ENCODE peak calls at places on chromosomes 4 and X, in ten cellular contexts. A, R, T, I, F, L, M, N, B and P are unnamed samples. For H3K4me1, the result is how much of the 10 kb centered on the place peaks cover.

GRCh38 chr4:74451214-74451661 is 6.3 kb downstream of the AREG start:
- DNase-seq in N (peak), R (no peak), M (no peak), A (no peak), I (peak), B (no peak), F (no peak), T (no peak), L (no peak), P (no peak)

GRCh38 chr4:90215286-90215685 is 88.1 kb downstream of the CCSER1 start:
- DNase-seq in R (no peak), I (no peak), B (no peak), F (peak), T (no peak), N (peak), M (no peak), L (peak), A (no peak), P (no peak)

GRCh38 chr4:139858436-139859225 is 193.0 kb downstream of the MGST2 start:
- DNase-seq in N (no peak), F (no peak), R (no peak), T (no peak), M (no peak), I (no peak), L (no peak), B (no peak), A (no peak), P (no peak)

GRCh38 chrX:53332204-53332603 is 50.8 kb upstream of the IQSEC2 start:
- DNase-seq in R (no peak), M (no peak), A (no peak), F (no peak), L (no peak), I (no peak), B (no peak), T (no peak), N (no peak), P (no peak)

GRCh38 chrX:45935408-45935807 is 609.8 kb downstream of the ZNF674 start:
- DNase-seq in M (no peak), I (no peak), A (no peak), T (no peak), R (no peak), L (no peak), B (no peak), N (no peak), F (no peak), P (no peak)

GRCh38 chr4:128810331-128810870 is 901 bp downstream of the JADE1 start:
- DNase-seq in F (peak), A (no peak), N (peak), M (peak), I (peak), B (no peak), R (peak), T (peak), L (peak), P (no peak)

GRCh38 chr4:155780773-155781172 is 22.0 kb downstream of the GUCY1B1 start:
- DNase-seq in L (no peak), T (no peak), R (no peak), B (no peak), A (no peak), I (peak), N (peak), F (no peak), M (no peak), P (no peak)

GRCh38 chr4:126404549-126404948 is 1089.8 kb downstream of the FAT4 start:
- DNase-seq in F (no peak), N (no peak), R (no peak), M (no peak), T (no peak), B (no peak), I (peak), L (no peak), A (no peak), P (no peak)

GRCh38 chrX:15761564-15762191 is 23.6 kb downstream of the CA5B start:
- DNase-seq in B (no peak), T (no peak), N (peak), M (no peak), R (no peak), F (peak), A (no peak), L (peak), I (peak), P (no peak)

GRCh38 chr4:41141910-41142309 is 72.4 kb downstream of the APBB2 start:
- DNase-seq in T (no peak), A (no peak), L (no peak), F (no peak), I (peak), R (no peak), B (no peak), M (no peak), N (peak), P (no peak)

GRCh38 chrX:83008415-83008814 is 499.7 kb upstream of the POU3F4 start:
- DNase-seq in N (peak), A (no peak), B (no peak), M (no peak), T (no peak), L (peak), F (peak), I (no peak), R (no peak), P (no peak)

GRCh38 chrX:149074429-149074828 is 430.7 kb downstream of the IDS start:
- DNase-seq in I (no peak), A (no peak), T (no peak), F (peak), N (no peak), M (peak), B (peak), R (no peak), L (peak), P (no peak)

DNA sequence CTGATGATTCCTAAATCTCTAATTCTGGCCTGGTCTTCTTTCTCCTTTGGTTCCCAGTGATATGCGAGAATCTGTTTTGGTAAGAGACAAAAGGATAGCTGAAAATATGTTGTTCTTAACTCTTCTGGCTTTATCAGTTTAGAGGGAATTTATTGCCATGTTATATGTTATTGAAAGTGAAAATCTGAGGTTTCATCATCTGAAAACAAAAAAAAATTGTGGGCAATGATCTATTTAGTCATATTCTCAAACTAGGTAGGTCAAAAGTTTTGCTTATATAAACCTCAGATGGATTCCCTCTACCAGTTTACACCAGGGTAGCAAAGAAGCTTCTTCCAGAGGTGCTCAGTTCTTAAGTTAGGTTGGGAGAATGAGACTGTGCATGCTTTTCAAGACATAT is 103.6 kb downstream of the ITM2A start:
- DNase-seq in M (no peak), A (no peak), B (no peak), T (no peak), I (no peak), N (no peak), F (no peak), L (no peak), R (no peak), P (no peak)
- H3K4me1 ChIP-seq in M (under half), A (under half), B (under half), T (under half), I (under half), N (under half), F (under half), L (under half), R (under half), P (under half)

DNA sequence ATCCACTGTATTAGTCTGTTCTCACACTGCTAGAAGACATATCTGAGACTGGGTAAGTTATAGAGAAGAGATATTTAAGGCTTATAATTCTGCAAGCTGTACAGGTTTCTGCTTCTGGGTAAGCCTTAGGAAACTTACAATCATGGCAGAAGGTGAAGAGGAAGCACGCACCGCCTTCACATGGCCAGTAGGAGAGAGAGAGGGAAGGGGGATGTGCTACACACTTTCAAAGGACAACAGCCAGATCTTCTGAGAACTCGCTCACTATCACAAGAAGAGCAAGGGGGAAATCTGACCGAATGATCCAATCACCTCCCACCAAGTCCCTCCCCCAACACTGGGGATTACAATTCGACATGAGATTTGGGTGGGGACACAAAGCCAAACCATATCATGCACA is 13.0 kb downstream of the FRYL start:
- DNase-seq in F (no peak), A (no peak), B (no peak), M (no peak), L (no peak), N (no peak), I (no peak), R (no peak), T (no peak), P (no peak)
- TF ChIP-seq CTCF in F (no peak), A (no peak), B (no peak), M (no peak), L (no peak), N (no peak), I (no peak), R (no peak), T (no peak), P (no peak)

GRCh38 chr4:169660929-169661328 is 40.6 kb downstream of the CLCN3 start:
- DNase-seq in T (no peak), M (no peak), N (no peak), B (no peak), L (no peak), R (no peak), F (no peak), A (no peak), I (no peak), P (no peak)
- H3K4me1 ChIP-seq in T (under half), M (half or more), N (under half), B (under half), L (under half), R (under half), F (under half), A (under half), I (under half), P (under half)

GRCh38 chr4:17490575-17491059 is 21.3 kb downstream of the QDPR start:
- DNase-seq in B (no peak), T (no peak), I (no peak), N (no peak), F (no peak), L (peak), M (no peak), A (no peak), R (no peak), P (no peak)
- TF ChIP-seq CTCF in B (no peak), T (no peak), I (no peak), N (no peak), F (no peak), L (no peak), M (no peak), A (no peak), R (no peak), P (no peak)

GRCh38 chrX:136627381-136627780 is 20.6 kb upstream of the CD40LG start:
- DNase-seq in M (no peak), B (no peak), I (no peak), R (no peak), N (no peak), F (no peak), L (no peak), A (no peak), T (no peak), P (no peak)
- H3K4me1 ChIP-seq in M (under half), B (under half), I (under half), R (under half), N (under half), F (under half), L (under half), A (under half), T (under half), P (under half)

GRCh38 chrX:131816551-131817136 is 206.5 kb upstream of the STK26 start:
- DNase-seq in A (no peak), N (peak), T (no peak), L (no peak), M (peak), B (no peak), F (peak), R (no peak), I (peak), P (no peak)

GRCh38 chrX:131818297-131818936 is 204.7 kb upstream of the STK26 start:
- DNase-seq in A (no peak), I (no peak), T (no peak), L (no peak), F (no peak), N (peak), M (no peak), B (no peak), R (no peak), P (no peak)

DNA sequence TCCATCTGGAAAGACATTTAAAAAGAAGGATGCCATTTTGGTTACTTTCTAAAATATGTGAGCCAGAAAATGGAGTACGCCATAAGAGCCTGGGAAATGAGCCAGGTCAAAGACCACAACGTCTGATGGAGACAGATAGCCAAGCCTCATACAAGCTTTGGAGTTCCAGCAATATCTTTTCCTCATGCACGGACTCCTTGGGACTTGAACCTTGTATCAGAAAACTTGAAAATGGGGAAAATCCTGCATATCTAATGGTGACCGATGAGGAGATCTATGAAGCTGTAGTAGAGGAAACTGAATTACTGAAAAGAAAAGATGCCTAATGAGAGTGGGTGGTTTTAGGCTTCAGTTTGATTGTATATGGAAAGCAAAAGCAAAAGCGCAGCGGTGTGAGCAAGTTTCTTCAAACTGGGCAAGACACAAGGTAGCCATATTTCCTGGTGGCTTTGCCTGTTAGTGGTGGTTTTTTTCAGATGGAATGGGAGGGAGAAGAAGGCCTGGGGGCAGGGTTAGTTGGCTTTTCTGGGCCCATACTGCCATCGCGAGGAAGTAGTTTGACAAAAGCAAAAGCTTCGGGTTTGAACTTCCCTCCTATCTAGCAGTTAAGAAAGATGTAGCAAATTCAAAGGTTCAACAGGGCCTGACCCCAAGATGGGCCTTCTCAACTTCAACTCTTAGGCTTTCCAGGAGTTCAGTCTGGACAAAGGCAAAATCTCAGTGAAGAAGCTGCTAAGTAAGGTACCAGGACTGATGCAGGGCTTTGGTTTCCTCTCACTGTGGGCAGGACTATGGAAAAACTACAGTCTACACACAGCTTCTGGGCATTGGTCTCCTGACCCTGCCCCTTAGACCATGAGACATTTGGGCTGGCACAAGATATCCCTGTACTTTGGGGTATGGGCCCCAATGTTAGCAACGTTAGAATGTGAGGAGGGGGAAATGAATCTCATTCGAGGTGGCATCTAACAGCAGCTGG is 210.0 kb upstream of the STK26 start:
- DNase-seq in M (peak), L (no peak), T (peak), F (peak), R (no peak), A (no peak), N (peak), I (peak), B (no peak), P (no peak)
- TF ChIP-seq CTCF in M (peak), L (no peak), T (no peak), F (peak), R (no peak), A (peak), N (peak), I (peak), B (no peak), P (peak)

GRCh38 chr4:7947927-7948326 is 8.3 kb upstream of the AFAP1 start:
- DNase-seq in B (no peak), R (no peak), A (no peak), N (no peak), F (no peak), T (no peak), M (no peak), L (no peak), I (no peak), P (no peak)
- H3K4me1 ChIP-seq in B (under half), R (under half), A (under half), N (under half), F (under half), T (under half), M (under half), L (under half), I (under half), P (under half)

GRCh38 chrX:93422693-93423092 is 250.7 kb downstream of the NAP1L3 start:
- DNase-seq in B (no peak), A (no peak), R (no peak), I (peak), N (peak), F (peak), L (peak), T (no peak), M (no peak), P (no peak)
- TF ChIP-seq CTCF in B (no peak), A (peak), R (peak), I (peak), N (peak), F (peak), L (peak), T (peak), M (peak), P (peak)